ENCODE peak calls at places on chromosomes 2 and 18, in nine cellular contexts. One of them, this sample, is unnamed.

GRCh38 chr2:95346236-95346737 is 49.1 kb downstream of the KCNIP3 start:
- DNase-seq in adrenal gland: peak
- DNase-seq in H7: peak
- DNase-seq in NCI-H526 treated with DMSO at 0.1 percent for 48 hours: no peak
- DNase-seq in posterior vena cava: peak
- DNase-seq in memory B cell: no peak
- DNase-seq in 8988T: peak
- DNase-seq in skeletal muscle cell: no peak
- DNase-seq in NCI-H774: no peak
- DNase-seq in this sample: peak

GRCh38 chr2:163248321-163249090 is 409.9 kb upstream of the KCNH7 start:
- DNase-seq in adrenal gland: no peak
- DNase-seq in H7: no peak
- DNase-seq in NCI-H526 treated with DMSO at 0.1 percent for 48 hours: no peak
- DNase-seq in posterior vena cava: no peak
- DNase-seq in memory B cell: no peak
- DNase-seq in 8988T: no peak
- DNase-seq in skeletal muscle cell: no peak
- DNase-seq in NCI-H774: no peak
- DNase-seq in this sample: no peak

GRCh38 chr2:200703132-200703925 is 108.4 kb upstream of the BZW1 start:
- DNase-seq in adrenal gland: peak
- DNase-seq in H7: no peak
- DNase-seq in NCI-H526 treated with DMSO at 0.1 percent for 48 hours: peak
- DNase-seq in posterior vena cava: no peak
- DNase-seq in memory B cell: no peak
- DNase-seq in 8988T: no peak
- DNase-seq in skeletal muscle cell: peak
- DNase-seq in NCI-H774: peak
- DNase-seq in this sample: peak

GRCh38 chr2:36356199-36356989 is 816 bp downstream of the CRIM1 start:
- DNase-seq in adrenal gland: peak
- DNase-seq in H7: peak
- DNase-seq in NCI-H526 treated with DMSO at 0.1 percent for 48 hours: peak
- DNase-seq in posterior vena cava: peak
- DNase-seq in memory B cell: peak
- DNase-seq in 8988T: no peak
- DNase-seq in skeletal muscle cell: no peak
- DNase-seq in NCI-H774: no peak
- DNase-seq in this sample: peak

GRCh38 chr2:11865820-11866219 is 119.4 kb downstream of the LPIN1 start:
- DNase-seq in adrenal gland: no peak
- DNase-seq in H7: no peak
- DNase-seq in NCI-H526 treated with DMSO at 0.1 percent for 48 hours: no peak
- DNase-seq in posterior vena cava: no peak
- DNase-seq in memory B cell: no peak
- DNase-seq in 8988T: no peak
- DNase-seq in skeletal muscle cell: no peak
- DNase-seq in NCI-H774: no peak
- DNase-seq in this sample: no peak

GRCh38 chr2:101396352-101396717 is 9.0 kb upstream of the CREG2 start:
- DNase-seq in adrenal gland: no peak
- DNase-seq in H7: no peak
- DNase-seq in NCI-H526 treated with DMSO at 0.1 percent for 48 hours: no peak
- DNase-seq in posterior vena cava: no peak
- DNase-seq in memory B cell: no peak
- DNase-seq in 8988T: no peak
- DNase-seq in skeletal muscle cell: peak
- DNase-seq in NCI-H774: no peak
- DNase-seq in this sample: peak

GRCh38 chr2:68900496-68901198 is 29.4 kb upstream of the BMP10 start:
- DNase-seq in adrenal gland: no peak
- DNase-seq in H7: no peak
- DNase-seq in NCI-H526 treated with DMSO at 0.1 percent for 48 hours: no peak
- DNase-seq in posterior vena cava: no peak
- DNase-seq in memory B cell: no peak
- DNase-seq in 8988T: no peak
- DNase-seq in skeletal muscle cell: no peak
- DNase-seq in NCI-H774: no peak
- DNase-seq in this sample: no peak

GRCh38 chr2:14189929-14190328 is 442.6 kb upstream of the LRATD1 start:
- DNase-seq in adrenal gland: no peak
- DNase-seq in H7: no peak
- DNase-seq in NCI-H526 treated with DMSO at 0.1 percent for 48 hours: no peak
- DNase-seq in posterior vena cava: no peak
- DNase-seq in memory B cell: no peak
- DNase-seq in 8988T: no peak
- DNase-seq in skeletal muscle cell: peak
- DNase-seq in NCI-H774: no peak
- DNase-seq in this sample: peak

GRCh38 chr18:62610509-62611394 is 87.9 kb downstream of the ZCCHC2 start:
- DNase-seq in adrenal gland: no peak
- DNase-seq in H7: peak
- DNase-seq in NCI-H526 treated with DMSO at 0.1 percent for 48 hours: no peak
- DNase-seq in posterior vena cava: no peak
- DNase-seq in memory B cell: no peak
- DNase-seq in 8988T: no peak
- DNase-seq in skeletal muscle cell: no peak
- DNase-seq in NCI-H774: no peak
- DNase-seq in this sample: peak